ENCODE peak calls at places on chromosome 14, in seven cellular contexts. F is NCI-H2107, J is mucosa of descending colon, A is Right ventricle myocardium superior, U is endothelial cell of umbilical vein, P is hepatic stellate cell, Y is HEK293T. B is an unnamed sample.

GRCh38 chr14:61252354-61253063 is 28.6 kb downstream of the TMEM30B start:
- DNase-seq in U (peak; percentile 90), Y (peak; percentile 78), A (peak; percentile 68), P (peak; percentile 69), J (no peak), F (peak; percentile 96), B (peak; percentile 64)

GRCh38 chr14:72523397-72524157 is 370.3 kb downstream of the DPF3 start:
- DNase-seq in J (no peak), A (no peak), Y (no peak), F (no peak), P (no peak), U (peak; percentile 57), B (no peak)

GRCh38 chr14:105951399-105951798 is 425.0 kb downstream of the TMEM121 start:
- DNase-seq in U (no peak), J (no peak), P (no peak), A (no peak), F (no peak), Y (no peak), B (no peak)

GRCh38 chr14:67167420-67168109 is 21.7 kb upstream of the GARIN2 start:
- DNase-seq in U (no peak), F (no peak), J (no peak), P (no peak), Y (no peak), A (no peak), B (no peak)

GRCh38 chr14:76181546-76181945 is 29.8 kb downstream of the GPATCH2L start:
- DNase-seq in Y (no peak), J (no peak), P (no peak), F (no peak), U (peak; percentile 7), A (no peak), B (no peak)

GRCh38 chr14:61860294-61860918 is 98.2 kb downstream of the SNAPC1 start:
- DNase-seq in P (peak; percentile 49), U (peak; percentile 55), F (no peak), J (no peak), Y (peak; percentile 64), A (peak; percentile 48), B (no peak)

GRCh38 chr14:67820428-67820881 is 876 bp downstream of the RAD51B start:
- DNase-seq in Y (peak; percentile 37), F (no peak), A (no peak), J (no peak), U (peak; percentile 24), P (peak; percentile 22), B (peak; percentile 64)

GRCh38 chr14:91415794-91416743 is 1.6 kb downstream of the CCDC88C start:
- DNase-seq in U (peak; percentile 47), A (no peak), P (no peak), F (peak; percentile 36), Y (no peak), J (no peak), B (peak; percentile 49)

GRCh38 chr14:56189306-56189705 is 71.1 kb downstream of the PELI2 start:
- DNase-seq in Y (no peak), P (no peak), F (no peak), U (peak; percentile 79), J (no peak), A (no peak), B (no peak)

GRCh38 chr14:27845241-27845850 is 921.2 kb upstream of the FOXG1 start:
- DNase-seq in Y (no peak), F (no peak), J (peak; percentile 43), P (no peak), U (no peak), A (peak; percentile 33), B (no peak)

GRCh38 chr14:54839681-54840080 is 62.9 kb downstream of the GCH1 start:
- DNase-seq in F (no peak), A (no peak), J (no peak), P (no peak), U (no peak), Y (no peak), B (no peak)

GRCh38 chr14:73718742-73719251 is 4.6 kb upstream of the PNMA1 start:
- DNase-seq in P (no peak), Y (no peak), U (no peak), J (no peak), A (no peak), F (no peak), B (no peak)

GRCh38 chr14:105364100-105364708 is 34.1 kb upstream of the TEX22 start:
- DNase-seq in Y (no peak), P (peak; percentile 93), A (no peak), U (no peak), F (no peak), J (peak; percentile 49), B (peak; percentile 48)

GRCh38 chr14:24513009-24513408 is 4.9 kb upstream of the CMA1 start:
- DNase-seq in F (no peak), J (no peak), U (peak; percentile 7), Y (no peak), P (no peak), A (no peak), B (no peak)

GRCh38 chr14:99326041-99326710 is 54.2 kb upstream of the BCL11B start:
- DNase-seq in Y (no peak), F (no peak), J (no peak), U (no peak), P (no peak), A (no peak), B (no peak)

GRCh38 chr14:38528582-38528981 is 272.7 kb upstream of the CLEC14A start:
- DNase-seq in Y (no peak), A (no peak), P (no peak), U (no peak), F (no peak), J (no peak), B (no peak)

GRCh38 chr14:99316281-99317163 is 44.5 kb upstream of the BCL11B start:
- DNase-seq in A (no peak), J (peak; percentile 89), U (no peak), F (no peak), Y (no peak), P (no peak), B (peak; percentile 84)

GRCh38 chr14:59238242-59238641 is 49.8 kb downstream of the DAAM1 start:
- DNase-seq in J (no peak), Y (no peak), P (no peak), F (no peak), A (no peak), U (no peak), B (no peak)

GRCh38 chr14:95290769-95291440 is 28.8 kb downstream of the CLMN start:
- DNase-seq in F (peak; percentile 83), J (peak; percentile 88), U (peak; percentile 47), Y (no peak), P (no peak), A (peak; percentile 73), B (peak; percentile 82)

GRCh38 chr14:56715938-56716337 is 94.3 kb downstream of the OTX2 start:
- DNase-seq in J (no peak), Y (peak; percentile 18), F (no peak), U (no peak), P (no peak), A (no peak), B (no peak)

GRCh38 chr14:50542941-50543418 is 10.6 kb upstream of the MAP4K5 start:
- DNase-seq in A (no peak), F (peak; percentile 42), P (no peak), Y (peak; percentile 53), J (no peak), U (peak; percentile 68), B (peak; percentile 48)

GRCh38 chr14:100649173-100649519 is 61.9 kb upstream of the BEGAIN start:
- DNase-seq in F (no peak), P (no peak), Y (no peak), A (no peak), J (no peak), U (peak; percentile 61), B (no peak)

GRCh38 chr14:101120636-101121398 is 217.3 kb upstream of the RTL1 start:
- DNase-seq in P (no peak), Y (no peak), A (peak; percentile 69), J (peak; percentile 68), U (no peak), F (peak; percentile 28), B (no peak)

GRCh38 chr14:95523818-95524448 is 7.5 kb upstream of the SYNE3 start:
- DNase-seq in P (no peak), J (peak; percentile 84), Y (no peak), A (no peak), U (peak; percentile 58), F (peak; percentile 62), B (peak; percentile 81)

GRCh38 chr14:65414961-65415589 is 2.5 kb downstream of the FUT8 start:
- DNase-seq in F (no peak), U (peak; percentile 56), Y (no peak), P (peak; percentile 30), A (no peak), J (no peak), B (no peak)

GRCh38 chr14:102338724-102339123 is 19.2 kb downstream of the ZNF839 start:
- DNase-seq in P (no peak), J (no peak), F (no peak), U (no peak), Y (no peak), A (no peak), B (no peak)

GRCh38 chr14:105065280-105066228 is at the start of gene GPR132:
- DNase-seq in A (peak; percentile 68), U (no peak), J (peak; percentile 87), P (no peak), Y (no peak), F (no peak), B (peak; percentile 52)

GRCh38 chr14:85907536-85907935 is 377.6 kb downstream of the FLRT2 start:
- DNase-seq in A (no peak), J (no peak), U (no peak), F (no peak), Y (no peak), P (no peak), B (no peak)

GRCh38 chr14:24721772-24722171 is 87.8 kb upstream of the GZMB start:
- DNase-seq in A (no peak), J (no peak), F (no peak), U (no peak), Y (no peak), P (no peak), B (no peak)

GRCh38 chr14:102795060-102795925 is 18.0 kb downstream of the TRAF3 start:
- DNase-seq in Y (no peak), F (peak; percentile 40), P (peak; percentile 82), U (peak; percentile 75), A (peak; percentile 56), J (no peak), B (peak; percentile 54)

GRCh38 chr14:74301594-74302159 is 1.1 kb downstream of the ABCD4 start:
- DNase-seq in A (no peak), F (no peak), Y (no peak), U (no peak), J (no peak), P (no peak), B (no peak)

GRCh38 chr14:48350971-48351370 is 675.6 kb upstream of the MDGA2 start:
- DNase-seq in J (no peak), U (no peak), F (no peak), Y (no peak), A (no peak), P (no peak), B (no peak)

GRCh38 chr14:96867634-96868033 is 70.5 kb downstream of the VRK1 start:
- DNase-seq in U (no peak), Y (no peak), P (no peak), F (no peak), A (no peak), J (no peak), B (no peak)

GRCh38 chr14:22479132-22479531 is 109.9 kb downstream of the DAD1 start:
- DNase-seq in U (no peak), A (no peak), P (no peak), F (no peak), Y (no peak), J (no peak), B (no peak)

GRCh38 chr14:90425480-90425879 is 28.7 kb downstream of the CALM1 start:
- DNase-seq in U (no peak), J (no peak), Y (no peak), P (no peak), A (no peak), F (no peak), B (no peak)

GRCh38 chr14:57169901-57170300 is 98.8 kb downstream of the EXOC5 start:
- DNase-seq in P (no peak), F (no peak), U (no peak), Y (no peak), J (no peak), A (no peak), B (no peak)

GRCh38 chr14:68692216-68692615 is 100.7 kb downstream of the ZFP36L1 start:
- DNase-seq in P (no peak), U (no peak), J (no peak), Y (no peak), F (no peak), A (no peak), B (no peak)